ENCODE peak calls at places on chromosomes 1 and 21, in four cellular contexts. One of them, this sample, is unnamed.

GRCh38 chr1:9314101-9314500 is 21.4 kb downstream of the SPSB1 start:
- DNase-seq in naive B cell: no peak
- DNase-seq in NCI-H1092 treated with DMSO at 0.1 percent for 48 hours: no peak
- DNase-seq in epithelial cell of prostate: no peak
- DNase-seq in this sample: no peak

GRCh38 chr1:39890880-39891279 is 7.6 kb upstream of the TRIT1 start:
- DNase-seq in naive B cell: no peak
- DNase-seq in epithelial cell of prostate: no peak
- DNase-seq in NCI-H1092 treated with DMSO at 0.1 percent for 48 hours: no peak
- DNase-seq in this sample: no peak

GRCh38 chr21:45322231-45322959 is 34.7 kb upstream of the POFUT2 start:
- DNase-seq in NCI-H1092 treated with DMSO at 0.1 percent for 48 hours: no peak
- DNase-seq in naive B cell: peak
- DNase-seq in epithelial cell of prostate: no peak
- DNase-seq in this sample: no peak

GRCh38 chr21:46124083-46124925 is 26.4 kb downstream of the COL6A2 start:
- DNase-seq in epithelial cell of prostate: no peak
- DNase-seq in NCI-H1092 treated with DMSO at 0.1 percent for 48 hours: no peak
- DNase-seq in naive B cell: no peak
- DNase-seq in this sample: no peak

GRCh38 chr1:235095938-235096562 is 32.6 kb downstream of the TOMM20 start:
- DNase-seq in epithelial cell of prostate: no peak
- DNase-seq in NCI-H1092 treated with DMSO at 0.1 percent for 48 hours: no peak
- DNase-seq in naive B cell: no peak
- DNase-seq in this sample: no peak

GRCh38 chr1:45327644-45328515 is 1.2 kb downstream of the HPDL start:
- DNase-seq in naive B cell: no peak
- DNase-seq in epithelial cell of prostate: no peak
- DNase-seq in NCI-H1092 treated with DMSO at 0.1 percent for 48 hours: peak
- DNase-seq in this sample: no peak

GRCh38 chr1:110880708-110881374 is 7.9 kb downstream of the CD53 start:
- DNase-seq in naive B cell: no peak
- DNase-seq in NCI-H1092 treated with DMSO at 0.1 percent for 48 hours: no peak
- DNase-seq in epithelial cell of prostate: peak
- DNase-seq in this sample: no peak

GRCh38 chr21:46002841-46003574 is 21.4 kb downstream of the COL6A1 start:
- DNase-seq in epithelial cell of prostate: no peak
- DNase-seq in naive B cell: no peak
- DNase-seq in NCI-H1092 treated with DMSO at 0.1 percent for 48 hours: no peak
- DNase-seq in this sample: no peak

GRCh38 chr1:54623216-54624007 is at the start of gene FAM151A:
- DNase-seq in epithelial cell of prostate: no peak
- DNase-seq in NCI-H1092 treated with DMSO at 0.1 percent for 48 hours: no peak
- DNase-seq in naive B cell: no peak
- DNase-seq in this sample: no peak

GRCh38 chr1:27120849-27121248 is 34.1 kb downstream of the SLC9A1 start:
- DNase-seq in naive B cell: no peak
- DNase-seq in epithelial cell of prostate: no peak
- DNase-seq in NCI-H1092 treated with DMSO at 0.1 percent for 48 hours: no peak
- DNase-seq in this sample: no peak

GRCh38 chr1:18599096-18599495 is 31.6 kb upstream of the PAX7 start:
- DNase-seq in naive B cell: no peak
- DNase-seq in NCI-H1092 treated with DMSO at 0.1 percent for 48 hours: no peak
- DNase-seq in epithelial cell of prostate: no peak
- DNase-seq in this sample: no peak

GRCh38 chr21:36041910-36042309 is 18.4 kb downstream of the SETD4 start:
- DNase-seq in NCI-H1092 treated with DMSO at 0.1 percent for 48 hours: no peak
- DNase-seq in epithelial cell of prostate: no peak
- DNase-seq in naive B cell: no peak
- DNase-seq in this sample: no peak

GRCh38 chr1:241827308-241827707 is 20.7 kb upstream of the EXO1 start:
- DNase-seq in epithelial cell of prostate: no peak
- DNase-seq in NCI-H1092 treated with DMSO at 0.1 percent for 48 hours: no peak
- DNase-seq in naive B cell: no peak
- DNase-seq in this sample: no peak

GRCh38 chr1:3068400-3069361 is at the start of gene PRDM16:
- DNase-seq in NCI-H1092 treated with DMSO at 0.1 percent for 48 hours: peak
- DNase-seq in epithelial cell of prostate: no peak
- DNase-seq in naive B cell: no peak
- DNase-seq in this sample: no peak

GRCh38 chr1:67479146-67479891 is 49.1 kb upstream of the SERBP1 start:
- DNase-seq in NCI-H1092 treated with DMSO at 0.1 percent for 48 hours: no peak
- DNase-seq in epithelial cell of prostate: no peak
- DNase-seq in naive B cell: no peak
- DNase-seq in this sample: no peak

GRCh38 chr21:35611752-35612151 is 448.6 kb downstream of the SETD4 start:
- DNase-seq in NCI-H1092 treated with DMSO at 0.1 percent for 48 hours: no peak
- DNase-seq in naive B cell: no peak
- DNase-seq in epithelial cell of prostate: peak
- DNase-seq in this sample: no peak

GRCh38 chr1:201357636-201358348 is 19.7 kb downstream of the TNNT2 start:
- DNase-seq in epithelial cell of prostate: no peak
- DNase-seq in naive B cell: no peak
- DNase-seq in NCI-H1092 treated with DMSO at 0.1 percent for 48 hours: no peak
- DNase-seq in this sample: no peak

GRCh38 chr1:172906778-172907592 is 143.8 kb downstream of the TNFSF18 start:
- DNase-seq in NCI-H1092 treated with DMSO at 0.1 percent for 48 hours: no peak
- DNase-seq in naive B cell: peak
- DNase-seq in epithelial cell of prostate: peak
- DNase-seq in this sample: peak

GRCh38 chr1:98314591-98314990 is 346.9 kb upstream of the SNX7 start:
- DNase-seq in naive B cell: no peak
- DNase-seq in epithelial cell of prostate: no peak
- DNase-seq in NCI-H1092 treated with DMSO at 0.1 percent for 48 hours: no peak
- DNase-seq in this sample: no peak

GRCh38 chr1:197911172-197911856 is 5.9 kb upstream of the LHX9 start:
- DNase-seq in naive B cell: no peak
- DNase-seq in epithelial cell of prostate: no peak
- DNase-seq in NCI-H1092 treated with DMSO at 0.1 percent for 48 hours: peak
- DNase-seq in this sample: no peak

GRCh38 chr21:44738621-44739020 is 27.2 kb upstream of the TSPEAR start:
- DNase-seq in epithelial cell of prostate: no peak
- DNase-seq in NCI-H1092 treated with DMSO at 0.1 percent for 48 hours: no peak
- DNase-seq in naive B cell: no peak
- DNase-seq in this sample: no peak

GRCh38 chr1:175520186-175520585 is 223.2 kb downstream of the TNR start:
- DNase-seq in NCI-H1092 treated with DMSO at 0.1 percent for 48 hours: no peak
- DNase-seq in epithelial cell of prostate: no peak
- DNase-seq in naive B cell: no peak
- DNase-seq in this sample: peak

This sample was measured in pulmonary artery endothelial cell.